ENCODE peak calls at places on chromosomes 4 and X, in five cellular contexts. One of them, this sample, is unnamed.

GRCh38 chr4:186954506-186954905 is 230.8 kb upstream of the FAT1 start:
- ATAC-seq in HepG2: no peak
- ATAC-seq in psoas muscle: no peak
- ATAC-seq in GM12878: no peak
- ATAC-seq in A549: no peak
- ATAC-seq in this sample: no peak

GRCh38 chrX:96405842-96406241 is 278.8 kb upstream of the DIAPH2 start:
- ATAC-seq in HepG2: no peak
- ATAC-seq in psoas muscle: no peak
- ATAC-seq in GM12878: no peak
- ATAC-seq in A549: no peak
- ATAC-seq in this sample: no peak

GRCh38 chr4:76373919-76374552 is 46.9 kb downstream of the CCDC158 start:
- ATAC-seq in HepG2: no peak
- ATAC-seq in psoas muscle: no peak
- ATAC-seq in GM12878: no peak
- ATAC-seq in A549: peak; percentile 58
- ATAC-seq in this sample: no peak

GRCh38 chrX:38982370-38982769 is 181.1 kb downstream of the MID1IP1 start:
- ATAC-seq in HepG2: peak; percentile 97
- ATAC-seq in psoas muscle: no peak
- ATAC-seq in GM12878: peak; percentile 71
- ATAC-seq in A549: no peak
- ATAC-seq in this sample: no peak

GRCh38 chrX:24550166-24550565 is 85.1 kb downstream of the PDK3 start:
- ATAC-seq in HepG2: no peak
- ATAC-seq in psoas muscle: no peak
- ATAC-seq in GM12878: no peak
- ATAC-seq in A549: no peak
- ATAC-seq in this sample: no peak

GRCh38 chr4:33160126-33160525 is 2440.0 kb downstream of the PCDH7 start:
- ATAC-seq in HepG2: no peak
- ATAC-seq in psoas muscle: no peak
- ATAC-seq in GM12878: peak; percentile 88
- ATAC-seq in A549: no peak
- ATAC-seq in this sample: no peak

GRCh38 chr4:168587326-168588125 is 90.7 kb downstream of the PALLD start:
- ATAC-seq in HepG2: no peak
- ATAC-seq in psoas muscle: peak; percentile 66
- ATAC-seq in GM12878: no peak
- ATAC-seq in A549: peak; percentile 80
- ATAC-seq in this sample: peak; percentile 58

GRCh38 chrX:131734621-131735020 is 190.7 kb downstream of the OR13H1 start:
- ATAC-seq in HepG2: no peak
- ATAC-seq in psoas muscle: peak; percentile 92
- ATAC-seq in GM12878: peak; percentile 89
- ATAC-seq in A549: no peak
- ATAC-seq in this sample: peak; percentile 96

GRCh38 chr4:159197260-159197884 is 94.5 kb downstream of the RAPGEF2 start:
- ATAC-seq in HepG2: no peak
- ATAC-seq in psoas muscle: peak; percentile 42
- ATAC-seq in GM12878: no peak
- ATAC-seq in A549: no peak
- ATAC-seq in this sample: no peak

GRCh38 chr4:42605264-42605663 is 51.6 kb downstream of the ATP8A1 start:
- ATAC-seq in HepG2: no peak
- ATAC-seq in psoas muscle: peak; percentile 96
- ATAC-seq in GM12878: no peak
- ATAC-seq in A549: no peak
- ATAC-seq in this sample: peak; percentile 53

GRCh38 chr4:153151535-153152452 is 52.4 kb upstream of the TRIM2 start:
- ATAC-seq in HepG2: no peak
- ATAC-seq in psoas muscle: no peak
- ATAC-seq in GM12878: peak; percentile 51
- ATAC-seq in A549: no peak
- ATAC-seq in this sample: no peak

GRCh38 chr4:87934157-87934704 is 41.3 kb upstream of the SPP1 start:
- ATAC-seq in HepG2: no peak
- ATAC-seq in psoas muscle: no peak
- ATAC-seq in GM12878: no peak
- ATAC-seq in A549: no peak
- ATAC-seq in this sample: no peak

GRCh38 chr4:186889876-186890643 is 166.4 kb upstream of the FAT1 start:
- ATAC-seq in HepG2: no peak
- ATAC-seq in psoas muscle: no peak
- ATAC-seq in GM12878: no peak
- ATAC-seq in A549: no peak
- ATAC-seq in this sample: no peak

GRCh38 chr4:25654971-25655963 is at the start of gene SLC34A2:
- ATAC-seq in HepG2: peak; percentile 84
- ATAC-seq in psoas muscle: no peak
- ATAC-seq in GM12878: no peak
- ATAC-seq in A549: no peak
- ATAC-seq in this sample: no peak

GRCh38 chr4:73732759-73733431 is 7.5 kb upstream of the CXCL8 start:
- ATAC-seq in HepG2: no peak
- ATAC-seq in psoas muscle: no peak
- ATAC-seq in GM12878: peak; percentile 41
- ATAC-seq in A549: no peak
- ATAC-seq in this sample: no peak

GRCh38 chr4:176799653-176800052 is 6.9 kb upstream of the VEGFC start:
- ATAC-seq in HepG2: no peak
- ATAC-seq in psoas muscle: no peak
- ATAC-seq in GM12878: no peak
- ATAC-seq in A549: no peak
- ATAC-seq in this sample: no peak

GRCh38 chr4:89146196-89146595 is 34.9 kb downstream of the TIGD2 start:
- ATAC-seq in HepG2: no peak
- ATAC-seq in psoas muscle: no peak
- ATAC-seq in GM12878: no peak
- ATAC-seq in A549: no peak
- ATAC-seq in this sample: no peak

GRCh38 chrX:69503228-69503834 is 795 bp upstream of the NALF2 start:
- ATAC-seq in HepG2: peak; percentile 73
- ATAC-seq in psoas muscle: peak; percentile 52
- ATAC-seq in GM12878: no peak
- ATAC-seq in A549: peak; percentile 75
- ATAC-seq in this sample: no peak

GRCh38 chr4:6275898-6276563 is 6.4 kb downstream of the WFS1 start:
- ATAC-seq in HepG2: peak; percentile 63
- ATAC-seq in psoas muscle: no peak
- ATAC-seq in GM12878: no peak
- ATAC-seq in A549: no peak
- ATAC-seq in this sample: no peak

GRCh38 chr4:59518005-59518823 is 1681.9 kb upstream of the ADGRL3 start:
- ATAC-seq in HepG2: peak; percentile 82
- ATAC-seq in psoas muscle: no peak
- ATAC-seq in GM12878: no peak
- ATAC-seq in A549: no peak
- ATAC-seq in this sample: no peak

GRCh38 chr4:73765296-73765695 is 24.9 kb downstream of the CXCL8 start:
- ATAC-seq in HepG2: no peak
- ATAC-seq in psoas muscle: no peak
- ATAC-seq in GM12878: no peak
- ATAC-seq in A549: no peak
- ATAC-seq in this sample: no peak

GRCh38 chr4:170391066-170391754 is 301.5 kb upstream of the AADAT start:
- ATAC-seq in HepG2: no peak
- ATAC-seq in psoas muscle: no peak
- ATAC-seq in GM12878: peak; percentile 76
- ATAC-seq in A549: no peak
- ATAC-seq in this sample: no peak

GRCh38 chr4:186622788-186623464 is 67.6 kb upstream of the MTNR1A start:
- ATAC-seq in HepG2: no peak
- ATAC-seq in psoas muscle: no peak
- ATAC-seq in GM12878: no peak
- ATAC-seq in A549: no peak
- ATAC-seq in this sample: peak; percentile 25

GRCh38 chrX:85084770-85085393 is 81.2 kb downstream of the APOOL start:
- ATAC-seq in HepG2: no peak
- ATAC-seq in psoas muscle: peak; percentile 45
- ATAC-seq in GM12878: peak; percentile 82
- ATAC-seq in A549: peak; percentile 68
- ATAC-seq in this sample: no peak

GRCh38 chr4:169485791-169486742 is 126.3 kb downstream of the NEK1 start:
- ATAC-seq in HepG2: peak; percentile 67
- ATAC-seq in psoas muscle: no peak
- ATAC-seq in GM12878: peak; percentile 68
- ATAC-seq in A549: peak; percentile 69
- ATAC-seq in this sample: no peak

GRCh38 chrX:127030011-127030738 is 210.6 kb downstream of the PRR32 start:
- ATAC-seq in HepG2: no peak
- ATAC-seq in psoas muscle: no peak
- ATAC-seq in GM12878: no peak
- ATAC-seq in A549: no peak
- ATAC-seq in this sample: no peak

GRCh38 chr4:76192221-76192620 is 21.4 kb downstream of the SCARB2 start:
- ATAC-seq in HepG2: no peak
- ATAC-seq in psoas muscle: no peak
- ATAC-seq in GM12878: no peak
- ATAC-seq in A549: no peak
- ATAC-seq in this sample: no peak

GRCh38 chr4:169815606-169816005 is 57.9 kb upstream of the HPF1 start:
- ATAC-seq in HepG2: no peak
- ATAC-seq in psoas muscle: no peak
- ATAC-seq in GM12878: peak; percentile 57
- ATAC-seq in A549: peak; percentile 73
- ATAC-seq in this sample: no peak

GRCh38 chrX:30798810-30799209 is 90.2 kb downstream of the TAB3 start:
- ATAC-seq in HepG2: no peak
- ATAC-seq in psoas muscle: no peak
- ATAC-seq in GM12878: no peak
- ATAC-seq in A549: no peak
- ATAC-seq in this sample: no peak

DNA sequence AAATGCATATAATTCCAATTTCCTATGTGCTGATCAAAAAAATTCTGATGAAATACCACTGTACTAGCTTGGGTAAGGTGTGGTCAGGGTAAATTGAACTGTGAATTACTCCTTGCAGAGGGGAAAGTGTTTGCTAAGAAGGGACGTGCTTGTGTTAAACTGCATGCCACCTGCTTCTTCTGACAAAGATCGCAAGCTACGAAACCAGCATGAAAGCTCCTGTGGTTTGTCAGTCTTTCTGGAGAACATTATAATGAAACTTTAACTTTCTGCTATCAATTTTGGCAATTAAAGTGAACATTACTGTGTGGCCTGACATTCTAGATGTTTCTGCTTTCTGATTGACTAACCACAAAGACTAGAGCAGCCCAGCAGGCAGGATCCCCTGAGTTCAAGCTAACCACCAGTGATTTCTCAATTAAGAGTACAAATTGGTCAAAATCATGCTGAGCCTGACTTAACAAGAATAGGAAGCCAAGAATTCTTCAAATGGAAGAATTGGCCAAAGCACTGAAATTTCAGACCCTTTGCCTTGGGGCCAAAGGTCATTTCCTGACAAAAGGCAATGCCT is 239.0 kb downstream of the SLITRK2 start:
- ATAC-seq in HepG2: no peak
- ATAC-seq in psoas muscle: no peak
- ATAC-seq in GM12878: no peak
- ATAC-seq in A549: no peak
- ATAC-seq in this sample: no peak
- H3K9me3 ChIP-seq in HepG2: peaks cover 51% of the 10 kb centered on the region
- H3K9me3 ChIP-seq in psoas muscle: no peaks in the 10 kb centered on the region
- H3K9me3 ChIP-seq in GM12878: no peaks in the 10 kb centered on the region
- H3K9me3 ChIP-seq in A549: no peaks in the 10 kb centered on the region
- H3K9me3 ChIP-seq in this sample: no peaks in the 10 kb centered on the region

DNA sequence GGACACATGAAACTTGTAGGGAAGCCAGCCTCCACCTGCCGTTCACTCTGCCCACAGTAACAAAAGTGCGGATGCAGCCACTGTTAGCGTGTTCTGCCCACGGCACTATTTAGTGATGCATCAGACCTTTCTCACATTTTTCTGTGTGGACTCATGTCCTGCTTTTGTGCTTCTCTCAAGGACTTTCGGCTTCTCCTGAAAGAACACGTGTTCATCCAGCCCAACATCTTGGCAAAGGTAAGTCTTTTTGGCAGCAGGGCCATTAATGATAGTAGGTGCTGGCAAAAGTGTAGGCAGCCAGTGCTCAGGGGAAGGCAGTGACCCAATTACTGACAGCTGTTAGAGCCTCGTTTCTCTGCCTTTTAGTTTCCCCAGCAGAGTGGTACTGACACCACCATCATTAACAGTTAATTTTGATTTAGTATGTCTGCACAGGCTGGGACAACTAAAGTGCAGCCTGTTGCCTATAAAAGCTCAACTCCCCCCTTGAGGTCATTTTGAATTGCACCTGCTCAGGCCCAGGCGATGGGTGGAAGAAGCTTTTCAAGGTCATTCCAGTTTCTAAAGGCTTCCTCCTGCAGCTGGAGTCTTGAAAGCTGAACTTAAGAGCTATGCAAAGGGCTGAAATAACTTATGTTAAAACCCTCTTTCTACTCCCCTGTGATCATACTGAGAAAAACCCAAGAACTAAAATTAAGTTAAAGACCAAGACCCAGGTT is 54.5 kb upstream of the HPSE start:
- ATAC-seq in HepG2: no peak
- ATAC-seq in psoas muscle: peak; percentile 64
- ATAC-seq in GM12878: no peak
- ATAC-seq in A549: no peak
- ATAC-seq in this sample: no peak
- H3K27ac ChIP-seq in HepG2: no peak overlapping the region
- H3K27ac ChIP-seq in psoas muscle: peak overlapping the region; percentile 66
- H3K27ac ChIP-seq in GM12878: no peak overlapping the region
- H3K27ac ChIP-seq in A549: no peak overlapping the region
- H3K27ac ChIP-seq in this sample: no peak overlapping the region

GRCh38 chrX:117096528-117096927 is 633.8 kb upstream of the CT83 start:
- ATAC-seq in HepG2: no peak
- ATAC-seq in psoas muscle: no peak
- ATAC-seq in GM12878: no peak
- ATAC-seq in A549: no peak
- ATAC-seq in this sample: no peak
- H3K9me3 ChIP-seq in HepG2: peaks cover 48% of the 10 kb centered on the region
- H3K9me3 ChIP-seq in psoas muscle: no peaks in the 10 kb centered on the region
- H3K9me3 ChIP-seq in GM12878: no peaks in the 10 kb centered on the region
- H3K9me3 ChIP-seq in A549: peaks cover 32% of the 10 kb centered on the region
- H3K9me3 ChIP-seq in this sample: no peaks in the 10 kb centered on the region

DNA sequence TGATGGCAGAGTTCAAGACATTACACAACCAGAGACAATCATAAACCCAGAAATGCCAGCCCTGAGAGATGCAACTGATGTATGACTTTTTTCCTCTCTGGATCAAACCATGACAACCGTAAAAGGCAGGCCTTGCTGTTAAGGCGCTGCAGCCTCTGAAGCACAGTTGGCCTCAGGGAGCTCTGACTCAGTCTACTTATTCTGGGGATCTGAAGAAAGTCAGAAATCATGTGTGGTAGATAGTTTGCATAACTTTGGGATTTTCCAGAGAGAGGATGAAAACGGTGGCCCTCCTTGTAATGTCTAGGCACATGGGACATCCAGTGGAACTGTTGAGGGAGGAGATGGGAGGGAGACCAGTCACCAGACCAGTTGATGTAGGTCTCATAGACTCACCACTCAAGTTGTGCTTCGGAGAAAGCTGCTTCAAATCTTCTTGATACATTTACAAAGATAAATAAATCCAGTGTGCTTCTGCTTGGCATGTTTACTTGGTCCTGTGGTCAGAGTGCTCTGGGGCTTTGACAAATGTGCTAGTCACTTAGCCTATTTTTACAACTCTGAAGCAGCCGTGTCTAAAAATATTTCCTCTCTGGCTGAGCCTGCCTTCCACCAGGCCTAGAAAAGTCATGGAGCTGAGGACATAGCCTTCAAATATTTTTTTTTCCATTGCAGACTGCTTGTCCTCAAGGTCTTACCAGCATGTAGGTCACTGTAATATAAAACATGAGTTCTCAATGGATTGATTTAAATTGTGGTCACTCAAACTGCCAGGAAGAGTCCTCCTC is 7.5 kb downstream of the HADH start:
- ATAC-seq in HepG2: no peak
- ATAC-seq in psoas muscle: peak; percentile 93
- ATAC-seq in GM12878: no peak
- ATAC-seq in A549: no peak
- ATAC-seq in this sample: peak; percentile 90
- H3K27ac ChIP-seq in HepG2: no peak overlapping the region
- H3K27ac ChIP-seq in psoas muscle: peak overlapping the region; percentile 98
- H3K27ac ChIP-seq in GM12878: no peak overlapping the region
- H3K27ac ChIP-seq in A549: no peak overlapping the region
- H3K27ac ChIP-seq in this sample: peak overlapping the region; percentile 88

This sample was measured in gastroesophageal sphincter.